ENCODE peak calls at places on chromosomes 16 and 17, in four cellular contexts. One of them, this sample, is unnamed.
A peak's percentile ranks its signal among the peaks of the same experiment; 100 is the strongest.

GRCh38 chr17:83145831-83146230 is 66.4 kb downstream of the METRNL start:
- DNase-seq in CD8-positive, alpha-beta T cell: no peak
- DNase-seq in AG10803: no peak
- DNase-seq in H1: no peak
- DNase-seq in this sample: no peak

GRCh38 chr17:50682441-50682840 is 25.3 kb downstream of the ANKRD40 start:
- DNase-seq in AG10803: no peak
- DNase-seq in H1: no peak
- DNase-seq in CD8-positive, alpha-beta T cell: no peak
- DNase-seq in this sample: no peak

GRCh38 chr17:58630883-58631522 is 60.8 kb downstream of the TEX14 start:
- DNase-seq in CD8-positive, alpha-beta T cell: no peak
- DNase-seq in AG10803: no peak
- DNase-seq in H1: peak; percentile 77
- DNase-seq in this sample: no peak

GRCh38 chr17:68695659-68696058 is 94.5 kb upstream of the FAM20A start:
- DNase-seq in AG10803: no peak
- DNase-seq in H1: no peak
- DNase-seq in CD8-positive, alpha-beta T cell: no peak
- DNase-seq in this sample: no peak

GRCh38 chr16:23835390-23836077 is at the start of gene PRKCB:
- DNase-seq in AG10803: peak; percentile 8
- DNase-seq in CD8-positive, alpha-beta T cell: peak; percentile 85
- DNase-seq in H1: peak; percentile 51
- DNase-seq in this sample: peak; percentile 57

GRCh38 chr16:63466-63865 is 9.0 kb downstream of the RHBDF1 start:
- DNase-seq in AG10803: no peak
- DNase-seq in CD8-positive, alpha-beta T cell: no peak
- DNase-seq in H1: no peak
- DNase-seq in this sample: no peak

GRCh38 chr17:53588317-53588716 is 234.4 kb upstream of the KIF2B start:
- DNase-seq in AG10803: no peak
- DNase-seq in CD8-positive, alpha-beta T cell: no peak
- DNase-seq in H1: no peak
- DNase-seq in this sample: no peak

GRCh38 chr17:48051278-48051677 is 3.1 kb downstream of the NFE2L1 start:
- DNase-seq in CD8-positive, alpha-beta T cell: no peak
- DNase-seq in H1: no peak
- DNase-seq in AG10803: no peak
- DNase-seq in this sample: no peak

GRCh38 chr17:6455321-6455705 is 11.1 kb downstream of the PIMREG start:
- DNase-seq in CD8-positive, alpha-beta T cell: peak; percentile 41
- DNase-seq in H1: no peak
- DNase-seq in AG10803: no peak
- DNase-seq in this sample: no peak

GRCh38 chr17:30449480-30449879 is 27.7 kb upstream of the GOSR1 start:
- DNase-seq in CD8-positive, alpha-beta T cell: no peak
- DNase-seq in AG10803: peak; percentile 49
- DNase-seq in H1: no peak
- DNase-seq in this sample: no peak

GRCh38 chr17:63601439-63602371 is 1.0 kb downstream of the TACO1 start:
- DNase-seq in H1: no peak
- DNase-seq in AG10803: peak; percentile 3
- DNase-seq in CD8-positive, alpha-beta T cell: no peak
- DNase-seq in this sample: no peak
- H3K4me3 ChIP-seq in H1: peak overlapping the region; percentile 83
- H3K4me3 ChIP-seq in AG10803: peak overlapping the region; percentile 91
- H3K4me3 ChIP-seq in CD8-positive, alpha-beta T cell: peak overlapping the region; percentile 69
- H3K4me3 ChIP-seq in this sample: peak overlapping the region; percentile 99

GRCh38 chr17:64496348-64496785 is 487 bp downstream of the POLG2 start:
- DNase-seq in AG10803: no peak
- DNase-seq in CD8-positive, alpha-beta T cell: no peak
- DNase-seq in H1: no peak
- DNase-seq in this sample: no peak

GRCh38 chr17:64494121-64494520 is 2.7 kb downstream of the POLG2 start:
- DNase-seq in AG10803: no peak
- DNase-seq in H1: no peak
- DNase-seq in CD8-positive, alpha-beta T cell: no peak
- DNase-seq in this sample: no peak

GRCh38 chr17:64491995-64492394 is 4.9 kb downstream of the POLG2 start:
- DNase-seq in H1: no peak
- DNase-seq in AG10803: peak; percentile 22
- DNase-seq in CD8-positive, alpha-beta T cell: no peak
- DNase-seq in this sample: no peak

GRCh38 chr17:64491034-64491860 is 5.6 kb downstream of the POLG2 start:
- DNase-seq in H1: no peak
- DNase-seq in CD8-positive, alpha-beta T cell: peak; percentile 54
- DNase-seq in AG10803: peak; percentile 25
- DNase-seq in this sample: no peak

GRCh38 chr17:64492481-64493109 is 4.3 kb downstream of the POLG2 start:
- DNase-seq in H1: no peak
- DNase-seq in AG10803: no peak
- DNase-seq in CD8-positive, alpha-beta T cell: no peak
- DNase-seq in this sample: no peak
- TF ChIP-seq CTCF in H1: no peak
- TF ChIP-seq CTCF in AG10803: peak; percentile 45
- TF ChIP-seq CTCF in CD8-positive, alpha-beta T cell: peak; percentile 70
- TF ChIP-seq CTCF in this sample: peak; percentile 66

GRCh38 chr16:70526403-70526802 is 2.8 kb downstream of the SF3B3 start:
- DNase-seq in AG10803: no peak
- DNase-seq in H1: no peak
- DNase-seq in CD8-positive, alpha-beta T cell: no peak
- DNase-seq in this sample: no peak
- H3K4me3 ChIP-seq in AG10803: no peak overlapping the region
- H3K4me3 ChIP-seq in H1: no peak overlapping the region
- H3K4me3 ChIP-seq in CD8-positive, alpha-beta T cell: no peak overlapping the region
- H3K4me3 ChIP-seq in this sample: no peak overlapping the region

GRCh38 chr17:36779550-36779949 is 157.7 kb upstream of the LHX1 start:
- DNase-seq in H1: no peak
- DNase-seq in CD8-positive, alpha-beta T cell: no peak
- DNase-seq in AG10803: no peak
- DNase-seq in this sample: no peak

GRCh38 chr17:36777118-36777517 is 160.2 kb upstream of the LHX1 start:
- DNase-seq in H1: no peak
- DNase-seq in AG10803: no peak
- DNase-seq in CD8-positive, alpha-beta T cell: no peak
- DNase-seq in this sample: no peak

GRCh38 chr17:36773039-36773438 is 164.2 kb upstream of the LHX1 start:
- DNase-seq in H1: no peak
- DNase-seq in CD8-positive, alpha-beta T cell: no peak
- DNase-seq in AG10803: no peak
- DNase-seq in this sample: no peak

DNA sequence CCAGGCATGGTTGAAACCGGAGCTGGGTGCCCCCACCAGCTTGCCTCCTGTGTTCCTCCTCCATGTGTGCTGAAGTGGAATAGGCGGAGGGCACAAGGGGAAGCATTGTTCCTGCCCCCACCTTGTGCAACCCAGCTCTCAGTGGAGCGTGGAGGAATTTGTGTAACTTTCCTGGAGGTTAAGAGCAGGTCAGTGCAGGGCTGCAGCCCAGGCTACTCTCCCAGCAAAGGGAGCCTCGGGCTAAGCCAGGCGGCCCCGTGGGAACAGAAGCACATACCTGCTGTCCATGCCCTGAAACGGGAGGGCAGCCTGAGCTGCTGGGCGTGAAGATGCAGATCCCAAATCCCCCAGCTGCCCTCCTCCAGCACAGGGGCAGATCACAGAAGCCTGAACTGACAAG is 158.8 kb upstream of the LHX1 start:
- DNase-seq in AG10803: no peak
- DNase-seq in CD8-positive, alpha-beta T cell: no peak
- DNase-seq in H1: no peak
- DNase-seq in this sample: no peak
- TF ChIP-seq CTCF in AG10803: no peak
- TF ChIP-seq CTCF in CD8-positive, alpha-beta T cell: no peak
- TF ChIP-seq CTCF in H1: no peak
- TF ChIP-seq CTCF in this sample: no peak

GRCh38 chr17:43983515-43984411 is 20.7 kb upstream of the NAGS start:
- DNase-seq in H1: no peak
- DNase-seq in AG10803: no peak
- DNase-seq in CD8-positive, alpha-beta T cell: no peak
- DNase-seq in this sample: no peak
- H3K4me3 ChIP-seq in H1: peak overlapping the region; percentile 62
- H3K4me3 ChIP-seq in AG10803: peak overlapping the region; percentile 41
- H3K4me3 ChIP-seq in CD8-positive, alpha-beta T cell: peak overlapping the region; percentile 30
- H3K4me3 ChIP-seq in this sample: peak overlapping the region; percentile 23

DNA sequence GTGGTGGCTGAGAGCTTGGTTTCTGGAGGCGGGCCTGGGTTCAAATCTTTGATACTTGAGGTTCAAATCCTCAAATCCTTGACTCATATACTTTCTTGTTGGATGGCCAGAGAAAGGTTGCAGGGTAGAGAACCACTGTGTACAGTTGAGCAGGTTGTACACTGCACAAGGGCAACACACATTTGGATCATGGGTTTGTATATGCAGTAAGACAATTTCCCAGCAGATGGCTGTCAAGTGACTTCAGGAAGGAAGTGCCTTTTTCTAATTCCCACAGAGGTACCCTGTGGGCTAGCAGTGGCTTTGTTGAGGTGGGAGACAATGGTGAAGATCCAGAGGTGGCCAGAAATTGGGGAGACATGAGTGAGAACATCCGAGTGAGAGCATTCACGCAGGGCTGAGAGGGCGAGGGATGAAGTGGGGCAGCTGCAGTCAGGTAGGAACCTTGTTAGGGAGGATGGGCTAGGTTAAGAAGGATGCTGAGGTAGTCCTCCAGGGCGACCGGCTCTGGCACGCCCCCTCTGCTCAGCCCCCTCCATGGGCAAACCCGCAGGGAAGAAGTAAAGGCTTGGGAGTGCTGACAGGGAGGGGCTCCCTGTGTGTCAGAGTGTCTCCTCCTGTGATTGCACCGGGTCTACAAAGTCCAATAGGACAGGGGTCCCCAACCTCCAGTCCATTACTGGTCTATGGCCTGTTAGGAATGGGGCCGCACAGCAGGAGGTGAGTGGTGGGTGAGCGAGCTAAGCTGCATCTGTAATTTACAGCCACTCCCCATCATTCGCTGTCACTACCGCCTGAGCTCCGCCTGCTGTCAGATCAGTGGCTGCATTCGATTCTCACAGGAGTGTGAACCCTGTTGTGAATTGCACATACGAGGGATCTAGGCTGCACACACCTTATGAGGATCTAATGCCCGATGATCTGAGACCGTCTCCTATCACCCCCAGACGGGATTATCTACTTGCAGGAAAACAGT is 2.7 kb downstream of the C16orf89 start:
- DNase-seq in AG10803: no peak
- DNase-seq in H1: no peak
- DNase-seq in CD8-positive, alpha-beta T cell: no peak
- DNase-seq in this sample: no peak
- TF ChIP-seq CTCF in AG10803: no peak
- TF ChIP-seq CTCF in H1: no peak
- TF ChIP-seq CTCF in CD8-positive, alpha-beta T cell: no peak
- TF ChIP-seq CTCF in this sample: no peak